ENCODE peak calls at places on chromosomes 5 and 9, in five cellular contexts. A is OCI-LY7, W is A673, C is vagina, I is right atrium auricular region. R is an unnamed sample.

GRCh38 chr9:22514866-22515265 is 68.2 kb downstream of the DMRTA1 start:
- DNase-seq in A (no peak), W (no peak), C (no peak), I (no peak), R (no peak)

GRCh38 chr5:92378961-92379611 is 996.0 kb upstream of the ARRDC3 start:
- DNase-seq in A (no peak), W (no peak), C (no peak), I (no peak), R (no peak)

GRCh38 chr9:123761905-123762605 is 167.9 kb downstream of the DENND1A start:
- DNase-seq in A (no peak), W (no peak), C (no peak), I (no peak), R (no peak)

GRCh38 chr5:179268966-179269693 is 76.1 kb downstream of the ADAMTS2 start:
- DNase-seq in A (no peak), W (no peak), C (peak), I (peak), R (no peak)

GRCh38 chr5:124631874-124632550 is 114.4 kb downstream of the ZNF608 start:
- DNase-seq in A (no peak), W (no peak), C (no peak), I (no peak), R (no peak)

GRCh38 chr9:112091805-112092204 is 83.3 kb downstream of the SUSD1 start:
- DNase-seq in A (no peak), W (peak), C (no peak), I (no peak), R (no peak)

GRCh38 chr9:1606253-1606652 is 408.9 kb upstream of the SMARCA2 start:
- DNase-seq in A (no peak), W (no peak), C (no peak), I (no peak), R (no peak)

GRCh38 chr5:170632985-170633234 is 129.1 kb downstream of the KCNIP1 start:
- DNase-seq in A (peak), W (peak), C (no peak), I (no peak), R (no peak)

GRCh38 chr5:91977599-91977998 is 594.5 kb upstream of the ARRDC3 start:
- DNase-seq in A (no peak), W (no peak), C (no peak), I (no peak), R (no peak)

GRCh38 chr9:79638806-79639205 is 67.0 kb downstream of the TLE4 start:
- DNase-seq in A (no peak), W (no peak), C (no peak), I (no peak), R (no peak)

GRCh38 chr9:123081824-123082223 is 48.4 kb downstream of the GPR21 start:
- DNase-seq in A (peak), W (peak), C (no peak), I (no peak), R (no peak)

GRCh38 chr5:178590141-178590923 is at the start of gene COL23A1:
- DNase-seq in A (no peak), W (peak), C (no peak), I (no peak), R (peak)

GRCh38 chr5:891837-892389 is 688 bp downstream of the BRD9 start:
- DNase-seq in A (peak), W (peak), C (no peak), I (no peak), R (no peak)

GRCh38 chr9:2818486-2819121 is 25.3 kb downstream of the PUM3 start:
- DNase-seq in A (no peak), W (no peak), C (no peak), I (no peak), R (no peak)
- H3K27ac ChIP-seq in A (no peak), W (no peak), C (peak), I (peak), R (no peak)

GRCh38 chr5:80659111-80659510 is 4.3 kb upstream of the DHFR start:
- DNase-seq in A (no peak), W (no peak), C (no peak), I (no peak), R (no peak)
- H3K27ac ChIP-seq in A (no peak), W (no peak), C (no peak), I (no peak), R (no peak)

GRCh38 chr5:6729400-6730310 is 16.4 kb downstream of the TENT4A start:
- DNase-seq in A (peak), W (peak), C (no peak), I (no peak), R (no peak)
- H3K27ac ChIP-seq in A (peak), W (peak), C (no peak), I (no peak), R (no peak)

GRCh38 chr9:134700636-134701350 is 59.2 kb downstream of the COL5A1 start:
- DNase-seq in A (no peak), W (no peak), C (no peak), I (no peak), R (no peak)

GRCh38 chr9:134704499-134704898 is 62.9 kb downstream of the COL5A1 start:
- DNase-seq in A (no peak), W (no peak), C (no peak), I (no peak), R (no peak)

GRCh38 chr9:134701581-134702259 is 60.1 kb downstream of the COL5A1 start:
- DNase-seq in A (no peak), W (no peak), C (no peak), I (no peak), R (no peak)

GRCh38 chr9:134699343-134699740 is 57.7 kb downstream of the COL5A1 start:
- DNase-seq in A (no peak), W (no peak), C (no peak), I (no peak), R (no peak)

GRCh38 chr9:134702291-134702690 is 60.7 kb downstream of the COL5A1 start:
- DNase-seq in A (no peak), W (no peak), C (no peak), I (no peak), R (no peak)
- H3K27ac ChIP-seq in A (no peak), W (no peak), C (peak), I (no peak), R (no peak)